ENCODE peak calls at places on chromosomes 13 and 19, in seven cellular contexts. One of them, this sample, is unnamed.

GRCh38 chr19:49366110-49366509 is 2.4 kb downstream of the DKKL1 start:
- DNase-seq in endothelial cell of umbilical vein: no peak
- DNase-seq in spleen: no peak
- DNase-seq in upper lobe of left lung: no peak
- DNase-seq in breast epithelium: no peak
- DNase-seq in K562: no peak
- DNase-seq in sigmoid colon: no peak
- DNase-seq in this sample: no peak

GRCh38 chr13:110137677-110138008 is 169.3 kb downstream of the COL4A1 start:
- DNase-seq in sigmoid colon: no peak
- DNase-seq in breast epithelium: no peak
- DNase-seq in K562: peak; percentile 16
- DNase-seq in upper lobe of left lung: peak; percentile 66
- DNase-seq in spleen: no peak
- DNase-seq in endothelial cell of umbilical vein: no peak
- DNase-seq in this sample: no peak

GRCh38 chr13:79475569-79475968 is 5.4 kb upstream of the NDFIP2 start:
- DNase-seq in breast epithelium: no peak
- DNase-seq in K562: no peak
- DNase-seq in upper lobe of left lung: no peak
- DNase-seq in sigmoid colon: no peak
- DNase-seq in endothelial cell of umbilical vein: no peak
- DNase-seq in spleen: no peak
- DNase-seq in this sample: no peak

GRCh38 chr19:35868172-35868822 is at the start of gene APLP1:
- DNase-seq in upper lobe of left lung: peak; percentile 60
- DNase-seq in sigmoid colon: peak; percentile 79
- DNase-seq in K562: peak; percentile 88
- DNase-seq in spleen: peak; percentile 88
- DNase-seq in breast epithelium: peak; percentile 61
- DNase-seq in endothelial cell of umbilical vein: peak; percentile 39
- DNase-seq in this sample: peak; percentile 86

GRCh38 chr13:70108276-70108845 is at the start of gene KLHL1:
- DNase-seq in endothelial cell of umbilical vein: no peak
- DNase-seq in sigmoid colon: no peak
- DNase-seq in K562: no peak
- DNase-seq in upper lobe of left lung: no peak
- DNase-seq in spleen: no peak
- DNase-seq in breast epithelium: no peak
- DNase-seq in this sample: no peak

GRCh38 chr13:60627071-60627686 is 230.2 kb downstream of the TDRD3 start:
- DNase-seq in sigmoid colon: no peak
- DNase-seq in K562: peak; percentile 31
- DNase-seq in breast epithelium: no peak
- DNase-seq in endothelial cell of umbilical vein: peak; percentile 42
- DNase-seq in spleen: no peak
- DNase-seq in upper lobe of left lung: no peak
- DNase-seq in this sample: no peak

GRCh38 chr19:40139533-40140287 is 49.0 kb upstream of the ZNF780A start:
- DNase-seq in spleen: no peak
- DNase-seq in K562: peak; percentile 42
- DNase-seq in sigmoid colon: no peak
- DNase-seq in breast epithelium: no peak
- DNase-seq in upper lobe of left lung: no peak
- DNase-seq in endothelial cell of umbilical vein: peak; percentile 50
- DNase-seq in this sample: no peak

GRCh38 chr13:111597041-111598017 is 276.9 kb downstream of the TEX29 start:
- DNase-seq in breast epithelium: no peak
- DNase-seq in spleen: peak; percentile 61
- DNase-seq in K562: no peak
- DNase-seq in upper lobe of left lung: no peak
- DNase-seq in endothelial cell of umbilical vein: no peak
- DNase-seq in sigmoid colon: no peak
- DNase-seq in this sample: no peak

GRCh38 chr19:10552596-10553053 is 8.9 kb downstream of the ATG4D start:
- DNase-seq in sigmoid colon: no peak
- DNase-seq in endothelial cell of umbilical vein: no peak
- DNase-seq in breast epithelium: no peak
- DNase-seq in K562: peak; percentile 71
- DNase-seq in spleen: no peak
- DNase-seq in upper lobe of left lung: no peak
- DNase-seq in this sample: no peak

GRCh38 chr13:112955271-112955937 is 13.6 kb upstream of the MCF2L start:
- DNase-seq in endothelial cell of umbilical vein: no peak
- DNase-seq in upper lobe of left lung: no peak
- DNase-seq in breast epithelium: no peak
- DNase-seq in sigmoid colon: peak; percentile 50
- DNase-seq in K562: no peak
- DNase-seq in spleen: no peak
- DNase-seq in this sample: no peak

DNA sequence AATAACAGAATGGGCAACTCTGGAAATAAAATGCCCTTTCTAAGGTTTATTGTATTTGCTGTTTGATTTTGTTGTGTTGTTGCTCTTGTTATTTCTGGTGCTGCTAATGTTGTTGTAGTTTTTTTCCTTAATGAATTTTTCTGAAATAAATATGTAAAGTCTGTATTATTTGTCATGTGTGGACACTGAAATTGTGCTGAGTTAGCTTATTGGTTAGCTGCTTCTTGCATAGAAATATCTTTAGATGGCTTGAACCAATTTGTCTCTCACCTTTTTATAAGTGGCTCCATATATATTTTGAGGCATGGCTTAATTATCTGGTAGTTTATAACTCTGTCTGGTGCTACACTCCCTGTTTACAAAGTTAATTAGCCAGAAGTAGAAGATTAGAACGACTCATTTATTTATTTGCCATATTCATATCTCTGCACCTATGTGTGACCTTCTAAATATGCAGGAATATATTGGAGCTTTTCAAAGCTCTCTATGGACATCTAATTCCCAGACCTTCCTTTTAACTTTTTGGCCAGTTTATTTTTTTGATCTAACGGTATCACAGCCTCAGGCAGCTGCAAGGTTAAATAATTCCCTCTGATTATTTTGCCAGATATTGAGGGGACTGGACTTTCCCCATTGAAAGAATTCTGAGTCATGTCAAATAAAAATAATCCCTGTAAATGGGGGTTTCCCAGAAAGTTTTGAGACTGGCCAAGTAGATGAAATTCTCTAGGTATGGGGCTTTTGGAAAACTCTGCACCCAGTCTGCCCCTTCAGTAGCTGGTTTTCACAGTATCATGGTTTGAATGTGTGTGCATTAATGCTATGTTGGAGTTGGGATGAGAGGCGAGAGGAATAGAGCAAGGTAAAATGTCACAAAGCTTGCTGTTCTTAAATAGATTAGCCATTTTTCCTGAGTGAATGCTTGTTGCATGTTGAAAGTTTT is 1331.7 kb upstream of the MIR17HG start:
- DNase-seq in upper lobe of left lung: no peak
- DNase-seq in spleen: no peak
- DNase-seq in K562: no peak
- DNase-seq in endothelial cell of umbilical vein: no peak
- DNase-seq in sigmoid colon: no peak
- DNase-seq in breast epithelium: no peak
- DNase-seq in this sample: no peak
- TF ChIP-seq POLR2AphosphoS5 in upper lobe of left lung: no peak
- TF ChIP-seq POLR2AphosphoS5 in spleen: no peak
- TF ChIP-seq POLR2AphosphoS5 in K562: no peak
- TF ChIP-seq POLR2AphosphoS5 in endothelial cell of umbilical vein: no peak
- TF ChIP-seq POLR2AphosphoS5 in sigmoid colon: no peak
- TF ChIP-seq POLR2AphosphoS5 in breast epithelium: no peak
- TF ChIP-seq POLR2AphosphoS5 in this sample: no peak

GRCh38 chr19:4185413-4186086 is 3.1 kb downstream of the ANKRD24 start:
- DNase-seq in K562: no peak
- DNase-seq in breast epithelium: no peak
- DNase-seq in upper lobe of left lung: no peak
- DNase-seq in spleen: no peak
- DNase-seq in endothelial cell of umbilical vein: no peak
- DNase-seq in sigmoid colon: no peak
- DNase-seq in this sample: no peak

GRCh38 chr19:4183967-4184717 is 1.7 kb downstream of the ANKRD24 start:
- DNase-seq in breast epithelium: no peak
- DNase-seq in K562: no peak
- DNase-seq in spleen: peak; percentile 77
- DNase-seq in upper lobe of left lung: no peak
- DNase-seq in sigmoid colon: no peak
- DNase-seq in endothelial cell of umbilical vein: no peak
- DNase-seq in this sample: no peak

GRCh38 chr19:4184718-4185352 is 2.3 kb downstream of the ANKRD24 start:
- DNase-seq in breast epithelium: no peak
- DNase-seq in endothelial cell of umbilical vein: no peak
- DNase-seq in upper lobe of left lung: no peak
- DNase-seq in K562: no peak
- DNase-seq in spleen: no peak
- DNase-seq in sigmoid colon: no peak
- DNase-seq in this sample: no peak

GRCh38 chr19:4181053-4181508 is 1.3 kb downstream of the SIRT6 start:
- DNase-seq in K562: peak; percentile 74
- DNase-seq in sigmoid colon: no peak
- DNase-seq in spleen: no peak
- DNase-seq in endothelial cell of umbilical vein: no peak
- DNase-seq in breast epithelium: no peak
- DNase-seq in upper lobe of left lung: no peak
- DNase-seq in this sample: no peak

GRCh38 chr19:4182082-4182926 is at the start of the genes ANKRD24 and SIRT6:
- DNase-seq in endothelial cell of umbilical vein: peak; percentile 94
- DNase-seq in upper lobe of left lung: peak; percentile 96
- DNase-seq in sigmoid colon: peak; percentile 98
- DNase-seq in K562: peak; percentile 99
- DNase-seq in spleen: peak; percentile 99
- DNase-seq in breast epithelium: peak; percentile 92
- DNase-seq in this sample: peak; percentile 97
- TF ChIP-seq POLR2A in endothelial cell of umbilical vein: peak; percentile 74
- TF ChIP-seq POLR2A in upper lobe of left lung: peak; percentile 76
- TF ChIP-seq POLR2A in sigmoid colon: peak; percentile 45
- TF ChIP-seq POLR2A in K562: peak; percentile 79
- TF ChIP-seq POLR2A in spleen: no peak
- TF ChIP-seq POLR2A in breast epithelium: no peak
- TF ChIP-seq POLR2A in this sample: no peak

GRCh38 chr19:45717131-45717982 is 13.3 kb downstream of the FBXO46 start:
- DNase-seq in breast epithelium: peak; percentile 99
- DNase-seq in sigmoid colon: peak; percentile 100
- DNase-seq in endothelial cell of umbilical vein: peak; percentile 100
- DNase-seq in upper lobe of left lung: peak; percentile 99
- DNase-seq in K562: peak; percentile 97
- DNase-seq in spleen: peak; percentile 99
- DNase-seq in this sample: peak; percentile 99
- TF ChIP-seq POLR2AphosphoS5 in breast epithelium: peak; percentile 98
- TF ChIP-seq POLR2AphosphoS5 in sigmoid colon: peak; percentile 86
- TF ChIP-seq POLR2AphosphoS5 in endothelial cell of umbilical vein: peak; percentile 85
- TF ChIP-seq POLR2AphosphoS5 in upper lobe of left lung: peak; percentile 96
- TF ChIP-seq POLR2AphosphoS5 in K562: peak; percentile 59
- TF ChIP-seq POLR2AphosphoS5 in spleen: peak; percentile 98
- TF ChIP-seq POLR2AphosphoS5 in this sample: peak; percentile 66

DNA sequence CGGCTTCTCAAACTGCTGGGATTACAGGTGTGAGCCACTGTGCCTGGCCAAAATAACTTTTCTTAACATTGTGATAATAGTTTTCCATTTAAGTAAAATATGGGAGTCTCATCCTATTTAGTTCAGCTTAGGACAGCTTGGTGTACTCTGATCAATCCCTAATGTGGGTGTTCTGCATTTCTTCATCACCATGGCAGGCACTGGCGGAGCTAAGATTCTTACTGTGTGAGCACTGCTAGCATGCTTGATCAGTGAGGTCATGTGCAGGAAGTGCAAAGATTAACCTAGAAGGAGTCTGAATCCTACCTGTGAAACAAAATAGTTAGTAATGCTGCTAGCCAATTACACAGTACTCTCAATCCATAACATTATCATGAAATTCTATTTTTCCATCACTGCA is 1684.2 kb upstream of the SLC10A2 start:
- DNase-seq in spleen: no peak
- DNase-seq in sigmoid colon: no peak
- DNase-seq in endothelial cell of umbilical vein: no peak
- DNase-seq in K562: no peak
- DNase-seq in upper lobe of left lung: no peak
- DNase-seq in breast epithelium: no peak
- DNase-seq in this sample: no peak
- TF ChIP-seq POLR2A in spleen: no peak
- TF ChIP-seq POLR2A in sigmoid colon: no peak
- TF ChIP-seq POLR2A in endothelial cell of umbilical vein: no peak
- TF ChIP-seq POLR2A in K562: no peak
- TF ChIP-seq POLR2A in upper lobe of left lung: no peak
- TF ChIP-seq POLR2A in breast epithelium: no peak
- TF ChIP-seq POLR2A in this sample: no peak

DNA sequence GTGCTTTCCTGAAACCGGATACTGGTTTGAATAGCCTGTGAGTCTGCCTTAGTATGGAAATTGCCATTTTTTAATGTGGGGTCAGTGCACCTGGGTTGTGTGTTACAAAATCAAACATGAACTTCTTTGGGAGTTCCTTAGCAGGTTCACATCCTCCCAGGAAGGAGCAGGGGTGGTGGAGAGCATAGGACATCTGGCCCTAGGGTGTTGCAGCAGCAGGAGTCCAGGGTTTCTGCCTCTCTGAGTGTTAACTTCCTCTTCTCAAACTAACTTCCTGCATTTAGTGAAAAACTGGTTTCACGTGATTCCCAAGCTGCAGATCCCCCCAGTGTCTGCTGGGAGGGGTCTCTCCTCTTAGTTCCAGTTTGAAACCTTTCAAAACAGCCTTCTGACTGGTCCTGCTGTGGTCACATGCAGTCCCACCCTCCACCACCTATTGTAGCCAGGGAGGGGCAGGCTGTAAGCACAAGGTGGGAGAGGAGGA is 7.2 kb downstream of the RNASEH2B start:
- DNase-seq in spleen: no peak
- DNase-seq in upper lobe of left lung: peak; percentile 60
- DNase-seq in endothelial cell of umbilical vein: peak; percentile 13
- DNase-seq in breast epithelium: no peak
- DNase-seq in K562: no peak
- DNase-seq in sigmoid colon: no peak
- DNase-seq in this sample: no peak
- TF ChIP-seq POLR2AphosphoS5 in spleen: peak; percentile 58
- TF ChIP-seq POLR2AphosphoS5 in upper lobe of left lung: no peak
- TF ChIP-seq POLR2AphosphoS5 in endothelial cell of umbilical vein: no peak
- TF ChIP-seq POLR2AphosphoS5 in breast epithelium: no peak
- TF ChIP-seq POLR2AphosphoS5 in K562: no peak
- TF ChIP-seq POLR2AphosphoS5 in sigmoid colon: no peak
- TF ChIP-seq POLR2AphosphoS5 in this sample: no peak

GRCh38 chr13:48304132-48304876 is 753 bp downstream of the RB1 start:
- DNase-seq in K562: peak; percentile 11
- DNase-seq in endothelial cell of umbilical vein: peak; percentile 66
- DNase-seq in breast epithelium: no peak
- DNase-seq in spleen: peak; percentile 81
- DNase-seq in sigmoid colon: peak; percentile 72
- DNase-seq in upper lobe of left lung: peak; percentile 48
- DNase-seq in this sample: peak; percentile 34
- TF ChIP-seq POLR2A in K562: no peak
- TF ChIP-seq POLR2A in endothelial cell of umbilical vein: no peak
- TF ChIP-seq POLR2A in breast epithelium: no peak
- TF ChIP-seq POLR2A in spleen: peak; percentile 73
- TF ChIP-seq POLR2A in sigmoid colon: peak; percentile 15
- TF ChIP-seq POLR2A in upper lobe of left lung: no peak
- TF ChIP-seq POLR2A in this sample: no peak